ENCODE peak calls at places on chromosomes 16 and 17, in four cellular contexts. P is H1, Z is GM12878, D is HepG2. U is an unnamed sample.
A peak's percentile ranks its signal among the peaks of the same experiment; 100 is the strongest.

GRCh38 chr17:72725432-72726068 is 366.9 kb downstream of the SLC39A11 start:
- DNase-seq in P (no peak), Z (no peak), D (peak; percentile 66), U (no peak)

GRCh38 chr17:79026345-79027273 is 2.6 kb downstream of the C1QTNF1 start:
- DNase-seq in P (no peak), Z (no peak), D (peak; percentile 99), U (peak; percentile 5)

GRCh38 chr16:85313541-85314208 is 201.4 kb upstream of the CIBAR2 start:
- DNase-seq in P (no peak), Z (no peak), D (no peak), U (no peak)

GRCh38 chr17:42097691-42098661 is at the start of gene ZNF385C:
- DNase-seq in P (no peak), Z (no peak), D (no peak), U (peak; percentile 66)

GRCh38 chr17:2055494-2056220 is 754 bp downstream of the HIC1 start:
- DNase-seq in P (no peak), Z (no peak), D (no peak), U (peak; percentile 66)

GRCh38 chr17:44636562-44636961 is 19.7 kb upstream of the MEIOC start:
- DNase-seq in P (no peak), Z (no peak), D (peak; percentile 16), U (no peak)

GRCh38 chr16:1981398-1981836 is at the start of gene NOXO1:
- DNase-seq in P (no peak), Z (no peak), D (no peak), U (no peak)

GRCh38 chr16:67842509-67843342 is 606 bp downstream of the THAP11 start:
- DNase-seq in P (no peak), Z (no peak), D (peak; percentile 61), U (peak; percentile 54)

GRCh38 chr17:8741366-8741765 is 3.3 kb downstream of the CCDC42 start:
- DNase-seq in P (no peak), Z (no peak), D (no peak), U (no peak)

GRCh38 chr16:3187798-3188674 is at the start of gene OR1F1:
- DNase-seq in P (no peak), Z (no peak), D (peak; percentile 71), U (no peak)

GRCh38 chr16:57045694-57046381 is 46.5 kb upstream of the CPNE2 start:
- DNase-seq in P (no peak), Z (peak; percentile 55), D (peak; percentile 71), U (peak; percentile 47)

GRCh38 chr17:45231481-45232116 is 9.9 kb downstream of the FMNL1 start:
- DNase-seq in P (no peak), Z (no peak), D (peak; percentile 71), U (no peak)

GRCh38 chr17:56913000-56913866 is 616 bp downstream of the TRIM25 start:
- DNase-seq in P (no peak), Z (no peak), D (no peak), U (no peak)

GRCh38 chr16:19289805-19290490 is 4.4 kb downstream of the CLEC19A start:
- DNase-seq in P (no peak), Z (no peak), D (no peak), U (no peak)

GRCh38 chr17:73976676-73977521 is 226.6 kb upstream of the RPL38 start:
- DNase-seq in P (no peak), Z (no peak), D (no peak), U (no peak)

GRCh38 chr17:3894927-3895343 is 2.1 kb upstream of the CAMKK1 start:
- DNase-seq in P (no peak), Z (no peak), D (no peak), U (no peak)

DNA sequence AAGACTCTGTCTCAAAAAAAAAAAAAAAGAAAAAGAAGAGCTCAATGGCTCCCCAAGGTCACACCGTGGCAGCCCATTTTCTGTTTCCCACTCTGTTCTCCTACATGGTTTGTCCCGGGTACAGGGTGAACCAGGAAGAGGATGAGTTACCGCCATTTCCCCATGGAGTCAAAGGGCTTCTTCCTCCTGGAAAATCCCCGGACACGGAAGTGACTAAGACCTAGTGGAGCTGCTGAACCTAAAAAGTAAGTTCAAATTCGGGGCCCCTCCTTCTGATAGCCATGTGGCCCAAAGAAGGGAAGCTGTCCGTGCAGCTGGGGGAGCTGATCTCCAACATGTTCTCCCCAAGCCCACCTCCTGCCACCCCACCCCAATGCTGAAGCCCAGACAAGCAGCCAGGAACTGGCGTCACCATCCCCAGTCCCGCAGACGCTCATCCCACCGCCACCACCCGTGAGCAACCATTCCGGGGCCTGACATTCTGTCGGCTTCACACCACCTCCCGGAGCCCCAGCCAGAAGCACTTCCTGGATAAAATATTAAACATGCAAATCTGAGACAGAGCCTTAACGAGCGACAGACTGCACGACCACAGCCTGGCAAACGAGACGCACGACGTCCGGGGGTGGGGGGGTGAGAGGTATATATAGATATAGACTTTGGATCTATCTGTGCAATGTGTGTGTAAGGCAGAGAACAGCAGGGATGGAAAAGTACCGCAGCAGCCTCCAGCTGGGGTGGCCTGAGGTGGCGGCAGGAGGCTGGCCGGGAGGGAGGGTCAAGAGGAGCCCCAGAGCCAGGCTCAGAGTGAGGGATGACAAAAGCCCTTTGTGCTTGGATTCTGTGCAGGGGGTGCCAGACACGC is 17.6 kb downstream of the EPOP start:
- DNase-seq in P (no peak), Z (no peak), D (peak; percentile 99), U (no peak)
- TF ChIP-seq POLR2A in P (no peak), Z (peak; percentile 43), D (peak; percentile 85), U (no peak)

GRCh38 chr16:87679593-87680271 is 77.4 kb downstream of the JPH3 start:
- DNase-seq in P (no peak), Z (no peak), D (no peak), U (no peak)

GRCh38 chr16:87684106-87684677 is 81.6 kb downstream of the KLHDC4 start:
- DNase-seq in P (no peak), Z (no peak), D (no peak), U (no peak)

GRCh38 chr16:87680272-87680644 is 78.0 kb downstream of the JPH3 start:
- DNase-seq in P (no peak), Z (no peak), D (no peak), U (no peak)

GRCh38 chr16:87682852-87683399 is 80.6 kb downstream of the JPH3 start:
- DNase-seq in P (no peak), Z (no peak), D (no peak), U (no peak)

DNA sequence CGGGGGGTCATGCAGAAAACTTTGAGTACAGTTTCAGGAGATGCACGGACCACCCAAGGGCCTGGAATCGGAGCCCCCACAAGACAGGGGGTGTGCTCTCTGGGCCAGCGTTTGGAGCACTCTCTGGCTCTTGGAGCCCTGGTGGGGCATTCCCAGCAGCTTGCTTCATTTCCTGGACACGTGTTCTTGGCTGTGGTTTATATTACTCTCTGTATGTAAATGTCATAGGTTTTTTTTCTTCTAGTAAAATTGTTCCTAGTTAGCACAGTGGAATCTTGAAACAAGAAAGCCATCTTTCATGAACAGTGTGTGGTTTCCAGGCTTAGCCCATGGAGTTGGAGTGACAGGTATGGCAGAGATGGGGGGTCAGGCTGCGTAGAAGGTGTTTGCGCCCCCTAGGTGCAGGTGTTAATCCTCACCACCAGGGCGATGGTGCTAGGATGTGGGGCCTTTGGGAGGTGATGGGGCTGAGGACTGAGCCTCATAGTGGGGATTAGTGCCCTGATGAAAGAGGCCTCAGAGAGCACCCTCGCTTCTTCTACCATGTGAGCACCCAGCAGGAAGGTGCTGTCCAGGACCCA is 79.8 kb downstream of the JPH3 start:
- DNase-seq in P (no peak), Z (no peak), D (peak; percentile 42), U (no peak)
- TF ChIP-seq TAF1 in P (no peak), Z (no peak), D (no peak), U (no peak)

DNA sequence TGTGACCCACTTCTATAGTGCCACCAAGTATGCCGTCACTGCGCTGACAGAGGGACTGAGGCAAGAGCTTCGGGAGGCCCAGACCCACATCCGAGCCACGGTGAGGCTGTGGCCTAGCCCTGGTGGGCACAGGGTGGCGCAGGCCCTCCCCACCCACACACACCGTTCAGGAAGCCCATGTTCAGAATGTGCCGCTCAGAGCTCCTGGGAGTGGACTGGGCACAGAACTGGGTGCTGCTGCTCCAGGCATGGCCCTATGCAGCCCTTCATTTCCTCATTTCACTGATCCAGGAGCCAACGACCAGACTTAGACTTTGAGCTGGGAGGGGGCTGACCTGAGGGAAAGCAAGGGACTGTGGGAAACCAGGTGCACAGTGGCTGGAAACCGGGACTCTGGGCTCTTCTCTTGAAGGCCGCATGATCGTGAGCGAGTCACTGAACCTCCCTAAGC is 2.4 kb upstream of the MRM1 start:
- DNase-seq in P (no peak), Z (no peak), D (no peak), U (no peak)
- TF ChIP-seq POLR2A in P (no peak), Z (no peak), D (no peak), U (no peak)

DNA sequence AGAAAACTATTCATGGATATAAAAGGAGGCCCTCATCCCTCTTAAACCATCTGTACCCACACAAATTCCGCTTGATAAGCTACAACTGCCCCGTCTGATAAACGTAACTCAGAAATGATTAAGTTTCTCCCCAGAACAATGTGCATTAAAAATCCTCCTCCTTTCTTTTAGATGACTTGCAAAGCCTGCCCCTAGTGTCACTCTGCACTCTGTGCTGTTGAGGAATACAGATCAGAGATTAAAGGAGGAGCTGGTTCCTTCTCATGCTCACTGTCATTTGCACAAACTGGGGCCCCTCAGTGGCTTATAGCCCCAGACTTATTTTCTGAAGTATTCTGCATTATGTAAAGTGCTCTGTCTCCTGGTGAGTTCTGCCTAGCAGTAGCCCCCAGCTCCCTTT is 33.3 kb downstream of the CDRT15 start:
- DNase-seq in P (no peak), Z (no peak), D (no peak), U (no peak)
- TF ChIP-seq TAF1 in P (no peak), Z (no peak), D (no peak), U (no peak)

GRCh38 chr16:55379876-55380390 is 55.9 kb downstream of the IRX6 start:
- DNase-seq in P (no peak), Z (no peak), D (no peak), U (no peak)

GRCh38 chr16:55377840-55378239 is 53.8 kb downstream of the IRX6 start:
- DNase-seq in P (no peak), Z (no peak), D (peak; percentile 4), U (no peak)

GRCh38 chr16:55373489-55373832 is 49.5 kb downstream of the IRX6 start:
- DNase-seq in P (no peak), Z (no peak), D (no peak), U (no peak)

GRCh38 chr16:55376045-55376444 is 52.0 kb downstream of the IRX6 start:
- DNase-seq in P (no peak), Z (no peak), D (no peak), U (no peak)

GRCh38 chr16:55376567-55377167 is 52.7 kb downstream of the IRX6 start:
- DNase-seq in P (no peak), Z (no peak), D (no peak), U (no peak)
- TF ChIP-seq POLR2A in P (no peak), Z (no peak), D (no peak), U (no peak)

GRCh38 chr16:65760874-65761273 is 605.6 kb upstream of the CDH5 start:
- DNase-seq in P (no peak), Z (no peak), D (no peak), U (no peak)

GRCh38 chr16:65754799-65755691 is 611.4 kb upstream of the CDH5 start:
- DNase-seq in P (no peak), Z (no peak), D (no peak), U (no peak)

GRCh38 chr16:65756163-65756562 is 610.3 kb upstream of the CDH5 start:
- DNase-seq in P (no peak), Z (no peak), D (no peak), U (no peak)

GRCh38 chr16:65758620-65759019 is 607.9 kb upstream of the CDH5 start:
- DNase-seq in P (no peak), Z (no peak), D (no peak), U (no peak)

GRCh38 chr16:65757064-65757463 is 609.4 kb upstream of the CDH5 start:
- DNase-seq in P (no peak), Z (no peak), D (no peak), U (no peak)
- TF ChIP-seq TAF1 in P (no peak), Z (no peak), D (no peak), U (no peak)

U was measured in GM12892.